ENCODE peak calls at places on chromosomes 4 and X, in nine cellular contexts. T is suprapubic skin, E is lower leg skin, N is prostate gland, S is HCT116, M is IMR-90, Q is A549, O is esophagus squamous epithelium, A is thyroid gland. H is an unnamed sample.

GRCh38 chr4:105471566-105472176 is 2.2 kb downstream of the PPA2 start:
- DNase-seq in A (peak; percentile 66), S (peak; percentile 69), T (peak; percentile 82), N (peak; percentile 79), O (peak; percentile 23), Q (peak; percentile 48), E (peak; percentile 86), M (peak; percentile 79), H (peak; percentile 16)

GRCh38 chr4:109915385-109916002 is 2.8 kb downstream of the EGF start:
- DNase-seq in T (no peak), S (no peak), O (no peak), E (no peak), N (no peak), M (no peak), A (no peak), Q (no peak), H (no peak)

GRCh38 chr4:20615492-20616136 is 84.6 kb upstream of the PACRGL start:
- DNase-seq in E (no peak), O (no peak), A (no peak), T (no peak), Q (no peak), N (no peak), M (no peak), S (peak; percentile 27), H (peak; percentile 19)

GRCh38 chr4:180028682-180029081 is 2214.5 kb upstream of the TENM3 start:
- DNase-seq in Q (no peak), N (no peak), E (no peak), O (no peak), M (peak; percentile 55), A (peak; percentile 33), T (no peak), S (peak; percentile 33), H (no peak)

GRCh38 chr4:168474660-168475320 is 5.5 kb downstream of the DDX60L start:
- DNase-seq in A (no peak), N (no peak), O (no peak), M (no peak), S (no peak), Q (no peak), T (no peak), E (no peak), H (no peak)

GRCh38 chr4:6199344-6199921 is 916 bp downstream of the JAKMIP1 start:
- DNase-seq in O (no peak), A (no peak), T (peak; percentile 55), N (no peak), E (peak; percentile 78), M (no peak), Q (no peak), S (no peak), H (no peak)

GRCh38 chr4:156790866-156791265 is 180.7 kb downstream of the PDGFC start:
- DNase-seq in M (peak; percentile 73), E (no peak), Q (no peak), T (no peak), S (no peak), O (no peak), N (peak; percentile 29), A (no peak), H (no peak)

GRCh38 chr4:25861951-25862410 is 807 bp downstream of the SEL1L3 start:
- DNase-seq in N (peak; percentile 15), E (no peak), S (no peak), M (peak; percentile 40), Q (peak; percentile 16), O (no peak), A (peak; percentile 24), T (no peak), H (peak; percentile 24)

GRCh38 chrX:132968282-132968681 is 9.9 kb upstream of the HS6ST2 start:
- DNase-seq in T (no peak), S (no peak), N (no peak), E (no peak), Q (no peak), A (no peak), M (no peak), O (no peak), H (no peak)

GRCh38 chr4:153573221-153573620 is 107.1 kb downstream of the TMEM131L start:
- DNase-seq in Q (no peak), A (no peak), M (no peak), S (no peak), N (no peak), E (no peak), O (no peak), T (no peak), H (no peak)

GRCh38 chr4:9880411-9881197 is 99.2 kb downstream of the DRD5 start:
- DNase-seq in N (no peak), E (peak; percentile 43), M (no peak), T (no peak), O (no peak), S (no peak), Q (no peak), A (no peak), H (no peak)

GRCh38 chr4:81136161-81136910 is 78.7 kb downstream of the PRKG2 start:
- DNase-seq in Q (no peak), N (no peak), A (no peak), O (no peak), M (peak; percentile 95), S (no peak), E (no peak), T (no peak), H (no peak)

GRCh38 chrX:103918584-103919335 is 43.7 kb upstream of the TMSB15B start:
- DNase-seq in Q (peak; percentile 58), O (no peak), E (peak; percentile 91), S (no peak), N (peak; percentile 19), M (peak; percentile 59), T (peak; percentile 80), A (peak; percentile 28), H (peak; percentile 35)
- TF ChIP-seq POLR2A in Q (peak; percentile 24), O (no peak), E (no peak), S (no peak), N (no peak), M (no peak), T (no peak), A (no peak), H (peak; percentile 24)

DNA sequence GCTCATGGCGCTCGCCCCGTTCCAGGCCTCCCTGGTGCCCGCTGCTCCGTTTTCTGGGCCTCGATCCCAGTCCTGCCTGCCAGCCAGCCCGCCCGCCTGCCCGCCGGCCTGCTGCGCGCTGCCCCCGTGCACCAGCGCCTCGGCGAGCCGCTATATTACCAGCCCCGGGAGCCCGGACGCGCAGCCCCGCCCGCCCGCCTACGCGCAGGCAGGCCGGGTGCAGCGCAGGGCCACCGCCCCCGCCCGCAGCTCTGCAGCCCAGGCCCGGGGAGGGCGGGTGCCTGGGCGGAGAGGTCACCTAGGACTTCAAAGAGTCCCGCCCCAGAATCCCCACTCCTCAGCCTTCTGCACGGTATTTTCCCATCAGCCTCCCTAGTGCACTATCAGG is at the start of gene MAOB:
- DNase-seq in O (no peak), M (no peak), E (no peak), N (no peak), A (peak; percentile 35), T (peak; percentile 76), Q (no peak), S (no peak), H (no peak)
- TF ChIP-seq POLR2A in O (no peak), M (no peak), E (no peak), N (no peak), A (no peak), T (no peak), Q (no peak), S (no peak), H (no peak)

DNA sequence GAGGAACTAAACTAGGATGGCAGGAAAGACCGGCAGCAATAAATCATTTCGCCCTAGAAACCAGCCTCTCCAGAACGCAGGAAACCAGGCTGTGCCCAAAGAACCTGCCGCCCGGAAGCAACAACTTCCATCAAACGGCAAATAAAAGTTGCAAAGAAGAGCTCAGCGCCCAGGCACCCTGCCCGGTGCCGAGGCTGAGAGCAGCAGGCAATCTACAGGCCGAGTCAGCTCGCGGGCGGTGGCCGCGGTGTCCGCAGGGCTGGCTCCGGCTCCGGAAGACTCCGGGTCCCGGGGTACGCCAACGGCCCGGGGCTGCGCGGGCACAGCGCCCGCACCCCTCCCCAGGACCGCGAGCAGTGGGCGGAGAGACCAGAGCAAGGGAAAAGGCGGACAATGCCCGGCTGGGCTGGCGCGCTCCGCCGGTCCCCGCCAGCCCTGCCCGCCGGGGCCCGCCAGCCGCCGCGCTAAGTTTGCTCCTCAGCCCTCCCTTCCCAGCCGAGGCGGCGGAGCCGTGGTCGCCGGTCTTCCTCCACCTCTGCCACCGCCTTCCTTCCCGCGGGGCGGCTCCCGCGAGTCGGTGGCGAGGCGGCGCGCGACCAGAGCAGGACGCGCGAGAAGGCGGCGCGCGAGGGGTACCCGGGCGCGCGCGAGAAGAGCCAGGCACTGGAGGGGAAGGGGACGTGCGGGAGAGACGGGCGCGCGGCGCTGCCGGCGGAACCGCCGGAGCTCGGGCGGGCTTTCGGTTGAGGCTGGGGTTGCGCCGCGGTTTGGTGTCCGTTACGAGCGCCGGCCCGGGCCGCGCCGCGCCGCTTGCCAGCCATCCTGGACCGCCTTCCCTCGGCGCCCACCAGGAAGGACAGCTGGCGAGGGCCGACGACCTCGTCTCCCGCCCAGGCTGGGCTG is 733 bp downstream of the FRYL start:
- DNase-seq in T (peak; percentile 84), S (no peak), N (peak; percentile 49), A (peak; percentile 71), E (peak; percentile 90), O (peak; percentile 26), M (peak; percentile 54), Q (peak; percentile 23), H (peak; percentile 12)
- TF ChIP-seq POLR2A in T (no peak), S (no peak), N (no peak), A (peak; percentile 36), E (no peak), O (peak; percentile 47), M (peak; percentile 68), Q (peak; percentile 29), H (peak; percentile 22)

DNA sequence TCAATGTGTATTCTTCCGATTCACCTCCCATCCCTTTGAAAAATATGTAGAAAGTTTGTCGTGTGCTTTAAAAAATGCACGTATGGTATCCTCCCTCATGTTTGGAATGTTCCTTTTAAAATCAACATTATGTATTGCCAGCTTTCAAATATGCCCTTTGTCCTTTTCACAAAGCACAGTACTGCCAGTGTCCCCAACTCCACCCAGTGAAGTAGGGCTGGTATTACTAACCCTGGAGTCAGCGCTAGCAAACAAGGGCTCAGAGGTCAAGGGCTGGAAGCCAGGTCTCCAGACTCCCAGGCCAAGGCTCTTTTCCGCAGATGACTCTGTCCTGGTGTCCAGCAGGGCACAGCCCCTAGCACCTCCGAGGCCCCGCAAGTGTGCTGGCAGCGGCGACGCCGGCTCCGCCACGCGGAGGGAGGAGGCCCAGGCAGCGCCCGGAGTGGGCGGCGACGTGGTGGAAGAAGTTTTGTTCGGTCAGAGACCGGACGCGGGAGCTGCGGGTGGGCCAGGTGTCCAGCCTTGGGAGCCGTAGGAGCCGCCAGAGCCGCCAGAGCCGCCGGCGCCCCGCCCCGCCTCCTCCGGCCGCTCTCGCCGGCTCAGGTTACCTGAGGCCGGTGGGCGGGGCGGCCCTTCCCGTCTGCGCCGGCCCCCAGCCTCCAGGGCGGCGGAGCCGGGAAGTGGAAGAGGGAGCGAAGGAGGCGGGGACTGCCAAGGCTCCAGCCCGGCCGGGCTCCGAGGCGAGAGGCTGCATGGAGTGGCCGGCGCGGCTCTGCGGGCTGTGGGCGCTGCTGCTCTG is at the start of gene IL13RA1:
- DNase-seq in N (peak; percentile 74), Q (peak; percentile 74), M (peak; percentile 76), O (no peak), A (peak; percentile 88), T (peak; percentile 80), S (peak; percentile 60), E (peak; percentile 93), H (peak; percentile 69)
- TF ChIP-seq POLR2A in N (peak; percentile 75), Q (peak; percentile 65), M (peak; percentile 77), O (peak; percentile 79), A (peak; percentile 83), T (peak; percentile 77), S (no peak), E (no peak), H (peak; percentile 71)